ENCODE peak calls at places on chromosomes 1 and 21, in seven cellular contexts. One of them, this sample, is unnamed.

GRCh38 chr1:50023292-50024159 is at the start of gene AGBL4:
- DNase-seq in brain microvascular endothelial cell: no peak
- DNase-seq in activated CD8-positive, alpha-beta memory T cell treated with anti-CD3 and anti-CD28 coated beads, Interleukin-2, amount 10 ng/mL, durations not matched to agents 7 days and 5 days: no peak
- DNase-seq in pons: peak
- DNase-seq in T-helper 17 cell: no peak
- DNase-seq in lower leg skin: peak
- DNase-seq in effector memory CD8-positive, alpha-beta T cell: no peak
- DNase-seq in this sample: peak

GRCh38 chr1:2966940-2967725 is 54.1 kb upstream of the ACTRT2 start:
- DNase-seq in brain microvascular endothelial cell: no peak
- DNase-seq in activated CD8-positive, alpha-beta memory T cell treated with anti-CD3 and anti-CD28 coated beads, Interleukin-2, amount 10 ng/mL, durations not matched to agents 7 days and 5 days: no peak
- DNase-seq in pons: peak
- DNase-seq in T-helper 17 cell: no peak
- DNase-seq in lower leg skin: no peak
- DNase-seq in effector memory CD8-positive, alpha-beta T cell: no peak
- DNase-seq in this sample: no peak

GRCh38 chr1:234686035-234686434 is 76.1 kb upstream of the IRF2BP2 start:
- DNase-seq in brain microvascular endothelial cell: no peak
- DNase-seq in activated CD8-positive, alpha-beta memory T cell treated with anti-CD3 and anti-CD28 coated beads, Interleukin-2, amount 10 ng/mL, durations not matched to agents 7 days and 5 days: no peak
- DNase-seq in pons: no peak
- DNase-seq in T-helper 17 cell: no peak
- DNase-seq in lower leg skin: no peak
- DNase-seq in effector memory CD8-positive, alpha-beta T cell: no peak
- DNase-seq in this sample: no peak

GRCh38 chr1:113830039-113830438 is 17.8 kb upstream of the RSBN1 start:
- DNase-seq in brain microvascular endothelial cell: no peak
- DNase-seq in activated CD8-positive, alpha-beta memory T cell treated with anti-CD3 and anti-CD28 coated beads, Interleukin-2, amount 10 ng/mL, durations not matched to agents 7 days and 5 days: no peak
- DNase-seq in pons: no peak
- DNase-seq in T-helper 17 cell: no peak
- DNase-seq in lower leg skin: no peak
- DNase-seq in effector memory CD8-positive, alpha-beta T cell: no peak
- DNase-seq in this sample: no peak

GRCh38 chr1:101605878-101606277 is 369.1 kb downstream of the S1PR1 start:
- DNase-seq in brain microvascular endothelial cell: no peak
- DNase-seq in activated CD8-positive, alpha-beta memory T cell treated with anti-CD3 and anti-CD28 coated beads, Interleukin-2, amount 10 ng/mL, durations not matched to agents 7 days and 5 days: no peak
- DNase-seq in pons: no peak
- DNase-seq in T-helper 17 cell: no peak
- DNase-seq in lower leg skin: no peak
- DNase-seq in effector memory CD8-positive, alpha-beta T cell: no peak
- DNase-seq in this sample: no peak

GRCh38 chr1:18010945-18011344 is 96.7 kb upstream of the IGSF21 start:
- DNase-seq in brain microvascular endothelial cell: no peak
- DNase-seq in activated CD8-positive, alpha-beta memory T cell treated with anti-CD3 and anti-CD28 coated beads, Interleukin-2, amount 10 ng/mL, durations not matched to agents 7 days and 5 days: no peak
- DNase-seq in pons: no peak
- DNase-seq in T-helper 17 cell: no peak
- DNase-seq in lower leg skin: no peak
- DNase-seq in effector memory CD8-positive, alpha-beta T cell: no peak
- DNase-seq in this sample: no peak

GRCh38 chr1:36625253-36625958 is 142.7 kb upstream of the CSF3R start:
- DNase-seq in brain microvascular endothelial cell: no peak
- DNase-seq in activated CD8-positive, alpha-beta memory T cell treated with anti-CD3 and anti-CD28 coated beads, Interleukin-2, amount 10 ng/mL, durations not matched to agents 7 days and 5 days: no peak
- DNase-seq in pons: no peak
- DNase-seq in T-helper 17 cell: no peak
- DNase-seq in lower leg skin: no peak
- DNase-seq in effector memory CD8-positive, alpha-beta T cell: no peak
- DNase-seq in this sample: no peak

GRCh38 chr1:240801445-240801844 is 189.5 kb upstream of the GREM2 start:
- DNase-seq in brain microvascular endothelial cell: no peak
- DNase-seq in activated CD8-positive, alpha-beta memory T cell treated with anti-CD3 and anti-CD28 coated beads, Interleukin-2, amount 10 ng/mL, durations not matched to agents 7 days and 5 days: no peak
- DNase-seq in pons: no peak
- DNase-seq in T-helper 17 cell: no peak
- DNase-seq in lower leg skin: no peak
- DNase-seq in effector memory CD8-positive, alpha-beta T cell: no peak
- DNase-seq in this sample: no peak

GRCh38 chr1:221994939-221995338 is 253.1 kb upstream of the DUSP10 start:
- DNase-seq in brain microvascular endothelial cell: peak
- DNase-seq in activated CD8-positive, alpha-beta memory T cell treated with anti-CD3 and anti-CD28 coated beads, Interleukin-2, amount 10 ng/mL, durations not matched to agents 7 days and 5 days: no peak
- DNase-seq in pons: peak
- DNase-seq in T-helper 17 cell: no peak
- DNase-seq in lower leg skin: no peak
- DNase-seq in effector memory CD8-positive, alpha-beta T cell: no peak
- DNase-seq in this sample: peak

GRCh38 chr1:245181123-245181522 is 26.3 kb downstream of the KIF26B start:
- DNase-seq in brain microvascular endothelial cell: no peak
- DNase-seq in activated CD8-positive, alpha-beta memory T cell treated with anti-CD3 and anti-CD28 coated beads, Interleukin-2, amount 10 ng/mL, durations not matched to agents 7 days and 5 days: no peak
- DNase-seq in pons: no peak
- DNase-seq in T-helper 17 cell: no peak
- DNase-seq in lower leg skin: no peak
- DNase-seq in effector memory CD8-positive, alpha-beta T cell: no peak
- DNase-seq in this sample: no peak

GRCh38 chr21:24023936-24024335 is 1583.3 kb downstream of the MRPL39 start:
- DNase-seq in brain microvascular endothelial cell: no peak
- DNase-seq in activated CD8-positive, alpha-beta memory T cell treated with anti-CD3 and anti-CD28 coated beads, Interleukin-2, amount 10 ng/mL, durations not matched to agents 7 days and 5 days: no peak
- DNase-seq in pons: no peak
- DNase-seq in T-helper 17 cell: no peak
- DNase-seq in lower leg skin: no peak
- DNase-seq in effector memory CD8-positive, alpha-beta T cell: no peak
- DNase-seq in this sample: no peak

GRCh38 chr1:46724991-46725735 is 6.2 kb upstream of the EFCAB14 start:
- DNase-seq in brain microvascular endothelial cell: peak
- DNase-seq in activated CD8-positive, alpha-beta memory T cell treated with anti-CD3 and anti-CD28 coated beads, Interleukin-2, amount 10 ng/mL, durations not matched to agents 7 days and 5 days: peak
- DNase-seq in pons: peak
- DNase-seq in T-helper 17 cell: peak
- DNase-seq in lower leg skin: peak
- DNase-seq in effector memory CD8-positive, alpha-beta T cell: peak
- DNase-seq in this sample: peak

GRCh38 chr1:10625554-10625953 is 150.8 kb downstream of the PEX14 start:
- DNase-seq in brain microvascular endothelial cell: no peak
- DNase-seq in activated CD8-positive, alpha-beta memory T cell treated with anti-CD3 and anti-CD28 coated beads, Interleukin-2, amount 10 ng/mL, durations not matched to agents 7 days and 5 days: no peak
- DNase-seq in pons: no peak
- DNase-seq in T-helper 17 cell: no peak
- DNase-seq in lower leg skin: peak
- DNase-seq in effector memory CD8-positive, alpha-beta T cell: no peak
- DNase-seq in this sample: no peak

GRCh38 chr1:31581821-31582810 is 5.8 kb downstream of the TINAGL1 start:
- DNase-seq in brain microvascular endothelial cell: no peak
- DNase-seq in activated CD8-positive, alpha-beta memory T cell treated with anti-CD3 and anti-CD28 coated beads, Interleukin-2, amount 10 ng/mL, durations not matched to agents 7 days and 5 days: no peak
- DNase-seq in pons: no peak
- DNase-seq in T-helper 17 cell: no peak
- DNase-seq in lower leg skin: no peak
- DNase-seq in effector memory CD8-positive, alpha-beta T cell: no peak
- DNase-seq in this sample: no peak

GRCh38 chr1:201675143-201675542 is 136.2 kb downstream of the NAV1 start:
- DNase-seq in brain microvascular endothelial cell: no peak
- DNase-seq in activated CD8-positive, alpha-beta memory T cell treated with anti-CD3 and anti-CD28 coated beads, Interleukin-2, amount 10 ng/mL, durations not matched to agents 7 days and 5 days: no peak
- DNase-seq in pons: peak
- DNase-seq in T-helper 17 cell: no peak
- DNase-seq in lower leg skin: no peak
- DNase-seq in effector memory CD8-positive, alpha-beta T cell: no peak
- DNase-seq in this sample: no peak

GRCh38 chr1:100538935-100539835 is 1.2 kb downstream of the GPR88 start:
- DNase-seq in brain microvascular endothelial cell: no peak
- DNase-seq in activated CD8-positive, alpha-beta memory T cell treated with anti-CD3 and anti-CD28 coated beads, Interleukin-2, amount 10 ng/mL, durations not matched to agents 7 days and 5 days: no peak
- DNase-seq in pons: no peak
- DNase-seq in T-helper 17 cell: no peak
- DNase-seq in lower leg skin: peak
- DNase-seq in effector memory CD8-positive, alpha-beta T cell: no peak
- DNase-seq in this sample: no peak